ENCODE peak calls at places on chromosomes 12 and 14, in four cellular contexts. P is fibroblast of lung, S is GM12878, G is mesenchymal stem cell. V is an unnamed sample.

GRCh38 chr14:72818998-72819397 is 74.9 kb downstream of the DPF3 start:
- DNase-seq in P (no peak), G (no peak), S (no peak), V (no peak)

GRCh38 chr14:105155681-105156413 is 12.7 kb downstream of the JAG2 start:
- DNase-seq in S (no peak), G (no peak), P (no peak), V (no peak)

GRCh38 chr12:31517994-31518393 is 72.9 kb downstream of the DENND5B start:
- DNase-seq in P (peak; percentile 34), S (no peak), G (peak; percentile 54), V (no peak)

GRCh38 chr12:122515275-122515674 is 11.5 kb downstream of the RSRC2 start:
- DNase-seq in S (no peak), P (no peak), G (no peak), V (no peak)

GRCh38 chr14:21044106-21044618 is 2.0 kb downstream of the RNASE7 start:
- DNase-seq in P (no peak), S (no peak), G (no peak), V (no peak)

GRCh38 chr12:25496098-25496587 is 56.9 kb downstream of the LMNTD1 start:
- DNase-seq in P (peak; percentile 34), G (peak; percentile 12), S (no peak), V (peak; percentile 40)

GRCh38 chr14:58533417-58533816 is 104.3 kb upstream of the DACT1 start:
- DNase-seq in S (no peak), P (peak; percentile 12), G (peak; percentile 60), V (no peak)

GRCh38 chr12:39292125-39292630 is 150.7 kb downstream of the KIF21A start:
- DNase-seq in S (no peak), G (no peak), P (no peak), V (no peak)

GRCh38 chr12:97368462-97369150 is 94.0 kb upstream of the RMST start:
- DNase-seq in G (no peak), S (no peak), P (no peak), V (no peak)

GRCh38 chr12:96419576-96420254 is 19.5 kb upstream of the CDK17 start:
- DNase-seq in S (peak; percentile 35), P (no peak), G (no peak), V (no peak)

GRCh38 chr14:29274890-29275651 is 508.5 kb downstream of the FOXG1 start:
- DNase-seq in P (peak; percentile 0), S (no peak), G (no peak), V (no peak)

GRCh38 chr14:98808494-98809407 is 463.2 kb downstream of the BCL11B start:
- DNase-seq in G (no peak), P (no peak), S (no peak), V (no peak)

GRCh38 chr14:26531894-26532293 is 65.9 kb downstream of the NOVA1 start:
- DNase-seq in G (peak; percentile 83), P (peak; percentile 82), S (no peak), V (no peak)

GRCh38 chr12:14913381-14913781 is 25.0 kb downstream of the ERP27 start:
- DNase-seq in S (no peak), G (no peak), P (no peak), V (no peak)

GRCh38 chr12:29702222-29702621 is 81.5 kb downstream of the TMTC1 start:
- DNase-seq in G (no peak), P (no peak), S (no peak), V (no peak)

GRCh38 chr14:73245401-73246325 is 8.4 kb downstream of the PAPLN start:
- DNase-seq in G (peak; percentile 51), S (no peak), P (no peak), V (no peak)

GRCh38 chr12:97575792-97576191 is 113.2 kb downstream of the RMST start:
- DNase-seq in P (no peak), G (peak; percentile 41), S (no peak), V (no peak)

GRCh38 chr12:62194616-62195015 is 65.6 kb upstream of the USP15 start:
- DNase-seq in S (no peak), G (no peak), P (peak; percentile 10), V (no peak)

GRCh38 chr14:101475468-101476257 is 85.6 kb upstream of the DIO3 start:
- DNase-seq in S (no peak), G (no peak), P (peak; percentile 94), V (peak; percentile 3)

GRCh38 chr12:104603545-104603973 is 146.8 kb downstream of the CHST11 start:
- DNase-seq in P (peak; percentile 23), G (no peak), S (no peak), V (no peak)

GRCh38 chr12:75389061-75389460 is 1.8 kb upstream of the GLIPR1L2 start:
- DNase-seq in S (no peak), P (no peak), G (peak; percentile 36), V (no peak)

GRCh38 chr12:12899530-12900380 is 8.4 kb downstream of the GPRC5A start:
- DNase-seq in P (peak; percentile 97), S (no peak), G (peak; percentile 97), V (no peak)

GRCh38 chr12:116594325-116595038 is 35.3 kb downstream of the MAP1LC3B2 start:
- DNase-seq in P (no peak), G (no peak), S (no peak), V (no peak)

GRCh38 chr14:50524731-50525510 is 7.4 kb downstream of the MAP4K5 start:
- DNase-seq in P (no peak), G (no peak), S (no peak), V (no peak)

GRCh38 chr14:66092748-66093147 is 393.4 kb upstream of the CCDC196 start:
- DNase-seq in P (no peak), G (no peak), S (no peak), V (no peak)

GRCh38 chr12:92290016-92290685 is 144.5 kb upstream of the BTG1 start:
- DNase-seq in G (peak; percentile 41), S (no peak), P (peak; percentile 5), V (no peak)

GRCh38 chr12:99066726-99067125 is 421.6 kb downstream of the APAF1 start:
- DNase-seq in G (no peak), S (no peak), P (no peak), V (no peak)

GRCh38 chr12:71756054-71756675 is 1.5 kb downstream of the RAB21 start:
- DNase-seq in S (no peak), P (no peak), G (no peak), V (no peak)

GRCh38 chr12:57740656-57741412 is 2.3 kb upstream of the AGAP2 start:
- DNase-seq in S (peak; percentile 53), P (no peak), G (no peak), V (no peak)

GRCh38 chr12:51295651-51296050 is 25.4 kb upstream of the SMAGP start:
- DNase-seq in S (no peak), G (no peak), P (no peak), V (no peak)

GRCh38 chr12:56188116-56188785 is 1.0 kb downstream of the SMARCC2 start:
- DNase-seq in S (no peak), G (no peak), P (no peak), V (no peak)

GRCh38 chr14:103281496-103282231 is 52.4 kb upstream of the EIF5 start:
- DNase-seq in P (peak; percentile 63), G (peak; percentile 79), S (no peak), V (peak; percentile 71)

GRCh38 chr12:47950856-47951468 is 12.4 kb upstream of the TMEM106C start:
- DNase-seq in P (no peak), G (no peak), S (no peak), V (no peak)

GRCh38 chr14:93759781-93760307 is 28.4 kb downstream of the PRIMA1 start:
- DNase-seq in G (no peak), P (no peak), S (no peak), V (no peak)

GRCh38 chr12:56391721-56392120 is 29.1 kb upstream of the APOF start:
- DNase-seq in P (no peak), S (no peak), G (no peak), V (no peak)

GRCh38 chr12:58967551-58967950 is 47.2 kb upstream of the LRIG3 start:
- DNase-seq in G (no peak), P (peak; percentile 14), S (no peak), V (no peak)
- H3K4me3 ChIP-seq in G (peak overlapping the region; percentile 50), P (no peak overlapping the region), S (no peak overlapping the region), V (no peak overlapping the region)

DNA sequence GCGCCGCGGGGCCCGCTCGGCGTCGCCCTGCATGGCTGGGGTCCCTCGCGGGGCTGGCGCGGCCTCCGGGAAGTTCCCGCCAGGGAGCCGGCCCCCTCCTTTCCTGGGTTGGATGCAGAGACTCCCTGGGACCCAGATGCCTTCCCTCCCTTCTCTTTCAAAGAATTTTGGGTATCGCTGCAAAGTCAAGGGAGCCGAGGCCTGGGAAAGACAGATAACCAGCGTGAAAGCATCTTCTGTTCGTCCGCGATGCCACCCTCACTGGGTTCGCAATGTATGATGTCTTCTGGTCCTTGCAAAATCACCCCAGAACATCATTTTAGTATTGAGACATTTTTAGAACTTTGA is 436 bp downstream of the IRAK3 start:
- DNase-seq in P (no peak), S (no peak), G (no peak), V (no peak)
- H3K9ac ChIP-seq in P (peak overlapping the region; percentile 62), S (peak overlapping the region; percentile 75), G (peak overlapping the region; percentile 92), V (no peak overlapping the region)

GRCh38 chr14:106390401-106390800 is 864.0 kb downstream of the TMEM121 start:
- DNase-seq in S (no peak), P (no peak), G (no peak), V (no peak)

GRCh38 chr14:106393742-106394141 is 867.4 kb downstream of the TMEM121 start:
- DNase-seq in S (no peak), P (no peak), G (no peak), V (no peak)

GRCh38 chr14:106390947-106391346 is 864.6 kb downstream of the TMEM121 start:
- DNase-seq in S (no peak), P (no peak), G (no peak), V (no peak)

GRCh38 chr14:106396999-106397398 is 870.6 kb downstream of the TMEM121 start:
- DNase-seq in G (no peak), P (no peak), S (no peak), V (no peak)

DNA sequence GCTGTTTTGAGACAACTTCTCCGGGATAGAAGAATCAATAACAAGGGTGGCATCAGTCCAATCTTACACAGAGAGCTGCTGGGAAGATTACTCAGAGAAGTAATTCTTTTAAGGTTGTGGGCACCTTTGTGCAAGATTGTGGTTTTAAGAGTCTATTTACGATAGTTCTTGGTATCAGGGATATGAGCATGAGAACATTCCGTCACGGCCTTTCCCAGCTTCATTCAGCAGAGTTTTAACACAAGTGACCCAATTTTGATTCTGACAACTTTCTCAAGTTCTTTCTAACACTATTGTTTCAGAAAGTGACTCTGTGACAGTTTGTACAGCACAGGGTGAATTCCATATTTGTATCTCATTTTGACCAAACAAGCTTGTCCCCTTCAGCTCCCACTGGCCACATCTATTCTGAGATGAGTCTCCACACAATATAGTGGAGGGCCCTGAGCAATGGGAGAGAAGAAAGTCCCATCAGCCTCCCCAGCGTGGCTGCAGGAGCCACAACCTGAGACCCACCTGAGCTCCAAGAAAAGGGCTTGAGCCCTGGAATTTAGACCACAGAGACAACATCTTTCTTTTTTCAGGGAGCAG is 869.2 kb downstream of the TMEM121 start:
- DNase-seq in G (no peak), S (no peak), P (no peak), V (no peak)
- H3K9me3 ChIP-seq in G (peaks cover 2% of the 10 kb centered on the region), S (no peaks in the 10 kb centered on the region), P (no peaks in the 10 kb centered on the region), V (no peaks in the 10 kb centered on the region)

GRCh38 chr12:45244561-45245348 is 28.9 kb downstream of the ANO6 start:
- DNase-seq in P (peak; percentile 84), S (peak; percentile 56), G (peak; percentile 86), V (no peak)
- H3K4me3 ChIP-seq in P (peak overlapping the region; percentile 10), S (peak overlapping the region; percentile 29), G (peak overlapping the region; percentile 62), V (no peak overlapping the region)

GRCh38 chr12:6333566-6333965 is 8.3 kb downstream of the TNFRSF1A start:
- DNase-seq in S (no peak), G (peak; percentile 80), P (no peak), V (no peak)
- H3K9ac ChIP-seq in S (no peak overlapping the region), G (peak overlapping the region; percentile 97), P (no peak overlapping the region), V (no peak overlapping the region)

GRCh38 chr12:133233993-133234564 is 1.6 kb downstream of the ANHX start:
- DNase-seq in G (no peak), P (no peak), S (no peak), V (no peak)
- H3K9me3 ChIP-seq in G (peaks cover 45% of the 10 kb centered on the region), P (no peaks in the 10 kb centered on the region), S (no peaks in the 10 kb centered on the region), V (no peaks in the 10 kb centered on the region)